ENCODE peak calls at places on chromosomes 1 and 21, in seven cellular contexts. One of them, this sample, is unnamed.

GRCh38 chr1:209704584-209704983 is at the start of gene HSD11B1:
- DNase-seq in mesendoderm: no peak
- DNase-seq in CD8-positive, alpha-beta memory T cell: no peak
- DNase-seq in A549: no peak
- DNase-seq in IMR-90: peak; percentile 83
- DNase-seq in foreskin fibroblast: peak; percentile 87
- DNase-seq in tibial artery: peak; percentile 84
- DNase-seq in this sample: peak; percentile 21

GRCh38 chr1:226939439-226940028 is 560 bp upstream of the COQ8A start:
- DNase-seq in mesendoderm: no peak
- DNase-seq in CD8-positive, alpha-beta memory T cell: peak; percentile 84
- DNase-seq in A549: no peak
- DNase-seq in IMR-90: no peak
- DNase-seq in foreskin fibroblast: peak; percentile 67
- DNase-seq in tibial artery: peak; percentile 57
- DNase-seq in this sample: peak; percentile 45

GRCh38 chr1:101267082-101267481 is 30.3 kb downstream of the S1PR1 start:
- DNase-seq in mesendoderm: no peak
- DNase-seq in CD8-positive, alpha-beta memory T cell: no peak
- DNase-seq in A549: no peak
- DNase-seq in IMR-90: no peak
- DNase-seq in foreskin fibroblast: no peak
- DNase-seq in tibial artery: no peak
- DNase-seq in this sample: no peak

GRCh38 chr1:178571807-178572206 is 58.9 kb downstream of the TEX35 start:
- DNase-seq in mesendoderm: no peak
- DNase-seq in CD8-positive, alpha-beta memory T cell: no peak
- DNase-seq in A549: no peak
- DNase-seq in IMR-90: no peak
- DNase-seq in foreskin fibroblast: peak; percentile 6
- DNase-seq in tibial artery: no peak
- DNase-seq in this sample: no peak

GRCh38 chr1:6105218-6105679 is 59.6 kb downstream of the KCNAB2 start:
- DNase-seq in mesendoderm: no peak
- DNase-seq in CD8-positive, alpha-beta memory T cell: peak; percentile 23
- DNase-seq in A549: no peak
- DNase-seq in IMR-90: no peak
- DNase-seq in foreskin fibroblast: no peak
- DNase-seq in tibial artery: no peak
- DNase-seq in this sample: no peak

GRCh38 chr1:182855886-182856285 is 16.7 kb downstream of the DHX9 start:
- DNase-seq in mesendoderm: no peak
- DNase-seq in CD8-positive, alpha-beta memory T cell: no peak
- DNase-seq in A549: no peak
- DNase-seq in IMR-90: no peak
- DNase-seq in foreskin fibroblast: no peak
- DNase-seq in tibial artery: no peak
- DNase-seq in this sample: no peak

GRCh38 chr1:58854576-58854975 is 70.7 kb upstream of the JUN start:
- DNase-seq in mesendoderm: peak; percentile 14
- DNase-seq in CD8-positive, alpha-beta memory T cell: no peak
- DNase-seq in A549: no peak
- DNase-seq in IMR-90: peak; percentile 33
- DNase-seq in foreskin fibroblast: no peak
- DNase-seq in tibial artery: no peak
- DNase-seq in this sample: no peak

GRCh38 chr21:45327458-45328197 is 39.9 kb upstream of the POFUT2 start:
- DNase-seq in mesendoderm: no peak
- DNase-seq in CD8-positive, alpha-beta memory T cell: no peak
- DNase-seq in A549: no peak
- DNase-seq in IMR-90: no peak
- DNase-seq in foreskin fibroblast: no peak
- DNase-seq in tibial artery: no peak
- DNase-seq in this sample: no peak

GRCh38 chr1:223363057-223363855 is 720 bp downstream of the SUSD4 start:
- DNase-seq in mesendoderm: peak; percentile 52
- DNase-seq in CD8-positive, alpha-beta memory T cell: no peak
- DNase-seq in A549: peak; percentile 12
- DNase-seq in IMR-90: peak; percentile 26
- DNase-seq in foreskin fibroblast: peak; percentile 31
- DNase-seq in tibial artery: no peak
- DNase-seq in this sample: no peak

GRCh38 chr1:41328011-41328615 is 33.1 kb upstream of the FOXO6 start:
- DNase-seq in mesendoderm: no peak
- DNase-seq in CD8-positive, alpha-beta memory T cell: no peak
- DNase-seq in A549: no peak
- DNase-seq in IMR-90: no peak
- DNase-seq in foreskin fibroblast: no peak
- DNase-seq in tibial artery: no peak
- DNase-seq in this sample: no peak

GRCh38 chr1:228149341-228150020 is at the start of gene GJC2:
- DNase-seq in mesendoderm: peak; percentile 30
- DNase-seq in CD8-positive, alpha-beta memory T cell: no peak
- DNase-seq in A549: no peak
- DNase-seq in IMR-90: peak; percentile 18
- DNase-seq in foreskin fibroblast: peak; percentile 62
- DNase-seq in tibial artery: peak; percentile 20
- DNase-seq in this sample: no peak

GRCh38 chr1:241215203-241215602 is 141.8 kb downstream of the RGS7 start:
- DNase-seq in mesendoderm: no peak
- DNase-seq in CD8-positive, alpha-beta memory T cell: no peak
- DNase-seq in A549: no peak
- DNase-seq in IMR-90: no peak
- DNase-seq in foreskin fibroblast: peak; percentile 29
- DNase-seq in tibial artery: no peak
- DNase-seq in this sample: no peak

GRCh38 chr21:45869121-45870007 is 112.2 kb upstream of the COL6A1 start:
- DNase-seq in mesendoderm: no peak
- DNase-seq in CD8-positive, alpha-beta memory T cell: peak; percentile 33
- DNase-seq in A549: no peak
- DNase-seq in IMR-90: peak; percentile 79
- DNase-seq in foreskin fibroblast: peak; percentile 72
- DNase-seq in tibial artery: no peak
- DNase-seq in this sample: peak; percentile 6

GRCh38 chr1:161792740-161793139 is 26.6 kb downstream of the ATF6 start:
- DNase-seq in mesendoderm: peak; percentile 68
- DNase-seq in CD8-positive, alpha-beta memory T cell: no peak
- DNase-seq in A549: peak; percentile 74
- DNase-seq in IMR-90: peak; percentile 93
- DNase-seq in foreskin fibroblast: peak; percentile 83
- DNase-seq in tibial artery: no peak
- DNase-seq in this sample: peak; percentile 84

GRCh38 chr1:17488977-17489739 is 49.7 kb upstream of the RCC2 start:
- DNase-seq in mesendoderm: no peak
- DNase-seq in CD8-positive, alpha-beta memory T cell: no peak
- DNase-seq in A549: no peak
- DNase-seq in IMR-90: peak; percentile 15
- DNase-seq in foreskin fibroblast: peak; percentile 60
- DNase-seq in tibial artery: no peak
- DNase-seq in this sample: no peak

GRCh38 chr1:90831910-90832309 is 114.8 kb upstream of the BARHL2 start:
- DNase-seq in mesendoderm: no peak
- DNase-seq in CD8-positive, alpha-beta memory T cell: no peak
- DNase-seq in A549: no peak
- DNase-seq in IMR-90: no peak
- DNase-seq in foreskin fibroblast: peak; percentile 2
- DNase-seq in tibial artery: no peak
- DNase-seq in this sample: no peak

GRCh38 chr21:32463367-32463766 is 50.9 kb downstream of the EVA1C start:
- DNase-seq in mesendoderm: no peak
- DNase-seq in CD8-positive, alpha-beta memory T cell: no peak
- DNase-seq in A549: peak; percentile 90
- DNase-seq in IMR-90: peak; percentile 29
- DNase-seq in foreskin fibroblast: peak; percentile 59
- DNase-seq in tibial artery: peak; percentile 36
- DNase-seq in this sample: peak; percentile 30

GRCh38 chr1:23167353-23168078 is 1.1 kb downstream of the LUZP1 start:
- DNase-seq in mesendoderm: peak; percentile 83
- DNase-seq in CD8-positive, alpha-beta memory T cell: peak; percentile 59
- DNase-seq in A549: no peak
- DNase-seq in IMR-90: peak; percentile 64
- DNase-seq in foreskin fibroblast: peak; percentile 67
- DNase-seq in tibial artery: peak; percentile 34
- DNase-seq in this sample: peak; percentile 87

GRCh38 chr1:24450321-24450720 is 34.7 kb downstream of the NIPAL3 start:
- DNase-seq in mesendoderm: no peak
- DNase-seq in CD8-positive, alpha-beta memory T cell: no peak
- DNase-seq in A549: no peak
- DNase-seq in IMR-90: no peak
- DNase-seq in foreskin fibroblast: no peak
- DNase-seq in tibial artery: no peak
- DNase-seq in this sample: no peak

GRCh38 chr1:221988829-221989228 is 246.9 kb upstream of the DUSP10 start:
- DNase-seq in mesendoderm: no peak
- DNase-seq in CD8-positive, alpha-beta memory T cell: no peak
- DNase-seq in A549: no peak
- DNase-seq in IMR-90: no peak
- DNase-seq in foreskin fibroblast: no peak
- DNase-seq in tibial artery: no peak
- DNase-seq in this sample: no peak

GRCh38 chr1:221874285-221875003 is 132.6 kb upstream of the DUSP10 start:
- DNase-seq in mesendoderm: peak; percentile 87
- DNase-seq in CD8-positive, alpha-beta memory T cell: no peak
- DNase-seq in A549: peak; percentile 9
- DNase-seq in IMR-90: peak; percentile 64
- DNase-seq in foreskin fibroblast: peak; percentile 82
- DNase-seq in tibial artery: no peak
- DNase-seq in this sample: no peak

GRCh38 chr1:102572637-102573036 is 535.7 kb downstream of the COL11A1 start:
- DNase-seq in mesendoderm: peak; percentile 12
- DNase-seq in CD8-positive, alpha-beta memory T cell: no peak
- DNase-seq in A549: no peak
- DNase-seq in IMR-90: no peak
- DNase-seq in foreskin fibroblast: no peak
- DNase-seq in tibial artery: no peak
- DNase-seq in this sample: no peak

GRCh38 chr1:224300346-224300745 is 29.6 kb downstream of the NVL start:
- DNase-seq in mesendoderm: no peak
- DNase-seq in CD8-positive, alpha-beta memory T cell: no peak
- DNase-seq in A549: peak; percentile 45
- DNase-seq in IMR-90: peak; percentile 98
- DNase-seq in foreskin fibroblast: peak; percentile 87
- DNase-seq in tibial artery: no peak
- DNase-seq in this sample: peak; percentile 84

GRCh38 chr21:44394733-44395132 is 41.3 kb downstream of the TRPM2 start:
- DNase-seq in mesendoderm: no peak
- DNase-seq in CD8-positive, alpha-beta memory T cell: no peak
- DNase-seq in A549: no peak
- DNase-seq in IMR-90: no peak
- DNase-seq in foreskin fibroblast: no peak
- DNase-seq in tibial artery: no peak
- DNase-seq in this sample: no peak

GRCh38 chr1:156886583-156887302 is 6.8 kb upstream of the PEAR1 start:
- DNase-seq in mesendoderm: no peak
- DNase-seq in CD8-positive, alpha-beta memory T cell: no peak
- DNase-seq in A549: no peak
- DNase-seq in IMR-90: no peak
- DNase-seq in foreskin fibroblast: no peak
- DNase-seq in tibial artery: no peak
- DNase-seq in this sample: no peak
- H3K4me3 ChIP-seq in mesendoderm: no peak overlapping the region
- H3K4me3 ChIP-seq in CD8-positive, alpha-beta memory T cell: no peak overlapping the region
- H3K4me3 ChIP-seq in A549: no peak overlapping the region
- H3K4me3 ChIP-seq in IMR-90: no peak overlapping the region
- H3K4me3 ChIP-seq in foreskin fibroblast: no peak overlapping the region
- H3K4me3 ChIP-seq in tibial artery: no peak overlapping the region
- H3K4me3 ChIP-seq in this sample: no peak overlapping the region

DNA sequence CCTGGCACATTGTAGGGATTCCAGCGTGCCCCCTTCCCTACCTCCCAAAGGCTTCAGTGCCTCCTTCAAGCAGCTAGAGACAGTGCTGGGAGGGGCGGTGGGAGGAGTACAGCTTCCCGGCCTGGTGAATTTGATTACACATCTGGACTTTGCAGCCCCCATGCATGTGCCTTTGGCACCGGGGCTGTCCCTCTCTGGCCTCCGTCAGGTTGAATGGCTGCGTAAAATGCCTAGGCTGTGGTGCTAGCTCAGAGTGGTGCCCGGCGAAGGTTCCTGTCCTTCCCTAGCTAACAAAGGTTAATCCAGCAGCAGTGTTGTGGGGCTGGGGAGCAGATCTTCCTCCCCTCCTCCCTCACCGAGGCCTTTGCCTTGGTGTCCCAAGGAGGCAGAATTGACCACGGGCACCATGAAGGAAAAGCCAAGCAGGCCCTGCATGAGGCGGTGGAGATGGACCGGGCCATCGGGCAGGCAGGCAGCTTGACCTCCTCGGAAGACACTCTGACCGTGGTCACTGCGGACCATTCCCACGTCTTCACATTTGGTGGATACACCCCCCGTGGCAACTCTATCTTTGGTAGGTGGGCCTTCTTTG is 66.2 kb downstream of the ALPL start:
- DNase-seq in mesendoderm: no peak
- DNase-seq in CD8-positive, alpha-beta memory T cell: no peak
- DNase-seq in A549: no peak
- DNase-seq in IMR-90: no peak
- DNase-seq in foreskin fibroblast: no peak
- DNase-seq in tibial artery: no peak
- DNase-seq in this sample: no peak
- H3K4me3 ChIP-seq in mesendoderm: no peak overlapping the region
- H3K4me3 ChIP-seq in CD8-positive, alpha-beta memory T cell: no peak overlapping the region
- H3K4me3 ChIP-seq in A549: no peak overlapping the region
- H3K4me3 ChIP-seq in IMR-90: no peak overlapping the region
- H3K4me3 ChIP-seq in foreskin fibroblast: no peak overlapping the region
- H3K4me3 ChIP-seq in tibial artery: no peak overlapping the region
- H3K4me3 ChIP-seq in this sample: no peak overlapping the region

DNA sequence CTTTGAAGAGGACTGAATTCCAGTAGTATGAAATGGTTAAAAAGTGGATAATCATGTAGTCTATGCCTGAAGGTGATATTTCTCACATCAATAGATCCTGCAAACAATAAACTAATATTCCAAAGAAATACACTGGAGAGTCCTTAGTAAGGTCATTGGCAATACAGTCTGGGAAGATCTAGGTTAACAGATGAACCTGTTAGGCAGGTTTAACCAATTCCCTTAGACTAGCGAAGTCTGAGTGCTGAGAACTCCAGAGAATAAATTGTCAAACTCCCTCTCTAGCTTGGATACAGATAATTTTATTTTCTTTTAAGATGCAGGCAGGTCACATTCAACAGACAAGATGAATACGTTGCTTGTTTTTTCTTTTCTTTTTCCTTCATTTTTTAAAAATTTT is 2.4 kb downstream of the GPR157 start:
- DNase-seq in mesendoderm: no peak
- DNase-seq in CD8-positive, alpha-beta memory T cell: no peak
- DNase-seq in A549: no peak
- DNase-seq in IMR-90: no peak
- DNase-seq in foreskin fibroblast: no peak
- DNase-seq in tibial artery: no peak
- DNase-seq in this sample: peak; percentile 67
- H3K4me3 ChIP-seq in mesendoderm: no peak overlapping the region
- H3K4me3 ChIP-seq in CD8-positive, alpha-beta memory T cell: no peak overlapping the region
- H3K4me3 ChIP-seq in A549: no peak overlapping the region
- H3K4me3 ChIP-seq in IMR-90: no peak overlapping the region
- H3K4me3 ChIP-seq in foreskin fibroblast: no peak overlapping the region
- H3K4me3 ChIP-seq in tibial artery: no peak overlapping the region
- H3K4me3 ChIP-seq in this sample: peak overlapping the region; percentile 73

GRCh38 chr1:116561563-116561962 is 9.3 kb downstream of the CD58 start:
- DNase-seq in mesendoderm: no peak
- DNase-seq in CD8-positive, alpha-beta memory T cell: no peak
- DNase-seq in A549: no peak
- DNase-seq in IMR-90: no peak
- DNase-seq in foreskin fibroblast: no peak
- DNase-seq in tibial artery: no peak
- DNase-seq in this sample: no peak
- H3K4me3 ChIP-seq in mesendoderm: no peak overlapping the region
- H3K4me3 ChIP-seq in CD8-positive, alpha-beta memory T cell: no peak overlapping the region
- H3K4me3 ChIP-seq in A549: no peak overlapping the region
- H3K4me3 ChIP-seq in IMR-90: no peak overlapping the region
- H3K4me3 ChIP-seq in foreskin fibroblast: no peak overlapping the region
- H3K4me3 ChIP-seq in tibial artery: no peak overlapping the region
- H3K4me3 ChIP-seq in this sample: no peak overlapping the region

GRCh38 chr1:164760585-164760968 is 201.6 kb downstream of the PBX1 start:
- DNase-seq in mesendoderm: no peak
- DNase-seq in CD8-positive, alpha-beta memory T cell: no peak
- DNase-seq in A549: no peak
- DNase-seq in IMR-90: no peak
- DNase-seq in foreskin fibroblast: peak; percentile 72
- DNase-seq in tibial artery: no peak
- DNase-seq in this sample: no peak
- H3K4me3 ChIP-seq in mesendoderm: no peak overlapping the region
- H3K4me3 ChIP-seq in CD8-positive, alpha-beta memory T cell: no peak overlapping the region
- H3K4me3 ChIP-seq in A549: no peak overlapping the region
- H3K4me3 ChIP-seq in IMR-90: no peak overlapping the region
- H3K4me3 ChIP-seq in foreskin fibroblast: no peak overlapping the region
- H3K4me3 ChIP-seq in tibial artery: no peak overlapping the region
- H3K4me3 ChIP-seq in this sample: no peak overlapping the region

This sample was measured in epithelial cell of esophagus.